ENCODE peak calls at places on chromosomes 13 and 19, in seven cellular contexts. C, S, H, Z, B, Y and K are unnamed samples.

GRCh38 chr19:29085630-29086029 is 127.3 kb downstream of the UQCRFS1 start:
- DNase-seq in H (no peak), Y (no peak), B (no peak), C (no peak), S (no peak), Z (no peak), K (no peak)

GRCh38 chr19:6427131-6427530 is 2.5 kb upstream of the KHSRP start:
- DNase-seq in C (no peak), Z (no peak), Y (no peak), H (no peak), B (no peak), S (no peak), K (no peak)

GRCh38 chr13:99935772-99936171 is 35.8 kb downstream of the ZIC5 start:
- DNase-seq in Z (no peak), B (no peak), H (no peak), S (no peak), C (no peak), Y (no peak), K (no peak)

GRCh38 chr13:20402881-20403280 is 122.8 kb downstream of the CRYL1 start:
- DNase-seq in H (no peak), C (no peak), S (no peak), B (no peak), Y (no peak), Z (no peak), K (no peak)

GRCh38 chr13:74423434-74423833 is 289.2 kb upstream of the KLF12 start:
- DNase-seq in H (no peak), S (no peak), Z (no peak), Y (no peak), B (no peak), C (no peak), K (peak; percentile 20)

GRCh38 chr19:12938536-12939291 is at the start of gene CALR:
- DNase-seq in S (no peak), B (peak; percentile 62), C (no peak), Y (no peak), Z (peak; percentile 80), H (peak; percentile 43), K (no peak)

GRCh38 chr13:32211788-32212187 is 103.4 kb downstream of the ZAR1L start:
- DNase-seq in Y (no peak), C (no peak), Z (peak; percentile 85), H (peak; percentile 94), S (no peak), B (no peak), K (peak; percentile 98)

GRCh38 chr13:66424417-66424816 is 805.7 kb downstream of the PCDH9 start:
- DNase-seq in C (no peak), H (peak; percentile 69), Y (no peak), B (no peak), Z (no peak), S (no peak), K (peak; percentile 72)

GRCh38 chr13:86856996-86857395 is 814.2 kb upstream of the SLITRK5 start:
- DNase-seq in Y (no peak), B (no peak), S (no peak), Z (peak; percentile 10), H (peak; percentile 59), C (peak; percentile 19), K (peak; percentile 39)

GRCh38 chr19:47658431-47659383 is 49.8 kb downstream of the BICRA start:
- DNase-seq in C (no peak), H (no peak), B (no peak), Y (no peak), Z (no peak), S (no peak), K (peak; percentile 91)

GRCh38 chr19:15466851-15467733 is 2.7 kb upstream of the RASAL3 start:
- DNase-seq in H (no peak), S (no peak), Z (peak; percentile 33), B (peak; percentile 55), C (no peak), Y (no peak), K (peak; percentile 67)

GRCh38 chr19:31554360-31554759 is 205.1 kb upstream of the TSHZ3 start:
- DNase-seq in Y (no peak), H (no peak), C (no peak), Z (no peak), B (no peak), S (no peak), K (no peak)

GRCh38 chr19:12790628-12791344 is 500 bp upstream of the JUNB start:
- DNase-seq in B (peak; percentile 19), C (no peak), H (no peak), Y (no peak), Z (peak; percentile 44), S (no peak), K (no peak)

GRCh38 chr19:11767633-11768133 is 883 bp downstream of the ZNF441 start:
- DNase-seq in S (no peak), Y (no peak), B (peak; percentile 53), H (peak; percentile 31), C (peak; percentile 6), Z (peak; percentile 76), K (peak; percentile 10)

GRCh38 chr19:16435238-16435911 is 36.4 kb downstream of the EPS15L1 start:
- DNase-seq in B (no peak), C (no peak), S (no peak), Y (no peak), H (peak; percentile 92), Z (peak; percentile 92), K (peak; percentile 96)

GRCh38 chr19:16795731-16796130 is 33.5 kb upstream of the SIN3B start:
- DNase-seq in Y (no peak), B (peak; percentile 25), Z (no peak), H (no peak), C (no peak), S (no peak), K (no peak)

GRCh38 chr19:54541712-54542111 is 31.9 kb upstream of the LILRA2 start:
- DNase-seq in C (no peak), Y (no peak), H (no peak), Z (no peak), B (peak; percentile 8), S (no peak), K (no peak)

GRCh38 chr13:35857769-35858168 is 273.4 kb downstream of the DCLK1 start:
- DNase-seq in Y (no peak), B (no peak), S (no peak), C (no peak), Z (no peak), H (no peak), K (peak; percentile 75)

GRCh38 chr19:4844348-4845179 is 13.1 kb upstream of the TICAM1 start:
- DNase-seq in B (no peak), C (no peak), Z (peak; percentile 52), S (no peak), Y (no peak), H (peak; percentile 83), K (no peak)

GRCh38 chr13:24215732-24216131 is 55.2 kb downstream of the SPATA13 start:
- DNase-seq in Y (no peak), Z (peak; percentile 69), C (no peak), H (peak; percentile 52), S (no peak), B (no peak), K (peak; percentile 75)

GRCh38 chr19:15402411-15403150 is 16.2 kb downstream of the AKAP8L start:
- DNase-seq in C (no peak), Y (no peak), Z (no peak), S (no peak), B (no peak), H (no peak), K (no peak)

GRCh38 chr19:1513492-1514294 is 874 bp upstream of the ADAMTSL5 start:
- DNase-seq in S (peak; percentile 39), Y (no peak), H (peak; percentile 42), B (peak; percentile 55), C (peak; percentile 62), Z (peak; percentile 86), K (no peak)

DNA sequence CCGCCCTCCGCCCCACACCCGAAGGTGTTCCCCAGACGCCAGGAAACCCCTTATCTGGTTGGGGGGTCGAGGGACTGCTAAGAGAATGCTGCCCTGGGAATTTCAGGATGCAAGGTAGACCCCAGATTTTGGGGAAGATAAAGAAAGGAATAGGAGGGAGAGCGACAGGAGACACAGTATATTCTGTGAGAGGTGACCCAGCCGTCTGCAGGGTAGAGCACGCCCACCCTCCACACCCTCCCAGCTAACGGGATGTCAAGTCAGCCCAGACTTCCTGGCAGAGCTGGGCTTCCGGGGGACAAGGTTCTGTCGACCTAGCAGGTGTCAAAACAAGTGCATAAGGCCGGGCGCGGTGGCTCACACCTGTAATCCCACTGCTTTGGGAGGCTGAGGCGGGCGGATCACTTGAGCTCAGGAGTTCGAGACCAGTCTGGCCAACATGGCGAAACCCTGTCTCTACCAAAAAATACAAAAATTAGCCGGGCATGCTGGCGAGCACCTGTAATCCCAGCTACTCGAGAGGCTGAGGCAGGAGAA is 735 bp upstream of the PRR36 start:
- DNase-seq in B (no peak), Y (no peak), S (no peak), C (no peak), H (no peak), Z (no peak), K (no peak)
- H3K4me3 ChIP-seq in B (no peak overlapping the region), Y (no peak overlapping the region), S (peak overlapping the region; percentile 86), C (peak overlapping the region; percentile 71), H (no peak overlapping the region), Z (no peak overlapping the region), K (no peak overlapping the region)

GRCh38 chr13:37225414-37226047 is 120.1 kb upstream of the CSNK1A1L start:
- DNase-seq in B (no peak), Z (peak; percentile 73), Y (no peak), C (no peak), S (no peak), H (peak; percentile 45), K (peak; percentile 70)
- H3K4me2 ChIP-seq in B (no peak overlapping the region), Z (peak overlapping the region; percentile 69), Y (no peak overlapping the region), C (no peak overlapping the region), S (no peak overlapping the region), H (no peak overlapping the region), K (peak overlapping the region; percentile 40)

GRCh38 chr19:18416778-18417249 is 2.4 kb upstream of the SSBP4 start:
- DNase-seq in B (no peak), H (peak; percentile 85), C (peak; percentile 85), Z (peak; percentile 98), S (no peak), Y (no peak), K (peak; percentile 70)

GRCh38 chr19:18414504-18415176 is 4.6 kb upstream of the SSBP4 start:
- DNase-seq in C (no peak), B (no peak), Z (peak; percentile 71), Y (no peak), S (no peak), H (no peak), K (no peak)

GRCh38 chr19:18417250-18418033 is 1.8 kb upstream of the SSBP4 start:
- DNase-seq in S (no peak), Y (no peak), Z (peak; percentile 82), H (peak; percentile 83), B (no peak), C (peak; percentile 77), K (peak; percentile 60)

GRCh38 chr19:18412610-18413239 is 6.5 kb upstream of the SSBP4 start:
- DNase-seq in H (no peak), S (no peak), Y (no peak), C (no peak), Z (no peak), B (no peak), K (no peak)

GRCh38 chr19:18415177-18415867 is 3.9 kb upstream of the SSBP4 start:
- DNase-seq in S (no peak), Z (peak; percentile 88), C (no peak), Y (no peak), H (peak; percentile 65), B (no peak), K (peak; percentile 25)
- H3K4me3 ChIP-seq in S (no peak overlapping the region), Z (peak overlapping the region; percentile 67), C (no peak overlapping the region), Y (no peak overlapping the region), H (peak overlapping the region; percentile 24), B (no peak overlapping the region), K (peak overlapping the region; percentile 14)

DNA sequence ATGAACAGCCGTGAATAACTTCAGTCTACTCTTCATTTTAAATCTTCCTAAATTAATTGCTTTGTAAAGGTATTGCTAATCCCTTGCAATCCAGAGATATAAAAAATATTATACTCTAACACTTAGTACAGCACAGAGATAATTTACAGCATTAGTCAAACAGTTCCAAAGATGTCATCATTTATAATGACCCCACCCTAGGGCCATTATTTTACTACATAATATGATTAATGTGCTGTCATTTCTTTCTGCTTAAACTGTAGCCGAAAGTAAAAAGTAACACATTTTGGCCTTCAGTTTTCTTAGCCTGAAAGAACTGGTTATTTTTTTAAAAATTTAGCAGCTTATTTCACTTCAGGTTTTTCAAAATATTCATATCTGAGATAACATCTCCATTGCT is 256.3 kb upstream of the RFC3 start:
- DNase-seq in Z (no peak), B (no peak), H (no peak), S (no peak), C (no peak), Y (no peak), K (no peak)
- H3K4me2 ChIP-seq in Z (no peak overlapping the region), B (peak overlapping the region; percentile 13), H (no peak overlapping the region), S (no peak overlapping the region), C (no peak overlapping the region), Y (no peak overlapping the region), K (no peak overlapping the region)